ENCODE peak calls at places on chromosomes 16 and 17, in six cellular contexts. One of them, this sample, is unnamed.

GRCh38 chr17:76685846-76686245 is 24.9 kb downstream of the MXRA7 start:
- DNase-seq in esophagus muscularis mucosa: no peak
- DNase-seq in H1: no peak
- DNase-seq in adrenal gland: peak
- DNase-seq in sigmoid colon: no peak
- DNase-seq in heart left ventricle: no peak
- DNase-seq in this sample: no peak

GRCh38 chr17:62737513-62737912 is 70.6 kb downstream of the MARCHF10 start:
- DNase-seq in esophagus muscularis mucosa: no peak
- DNase-seq in H1: no peak
- DNase-seq in adrenal gland: no peak
- DNase-seq in sigmoid colon: no peak
- DNase-seq in heart left ventricle: no peak
- DNase-seq in this sample: no peak

GRCh38 chr17:16463341-16464000 is 28.5 kb downstream of the LRRC75A start:
- DNase-seq in esophagus muscularis mucosa: no peak
- DNase-seq in H1: no peak
- DNase-seq in adrenal gland: peak
- DNase-seq in sigmoid colon: no peak
- DNase-seq in heart left ventricle: peak
- DNase-seq in this sample: no peak

GRCh38 chr17:69716571-69716970 is 302.1 kb downstream of the MAP2K6 start:
- DNase-seq in esophagus muscularis mucosa: no peak
- DNase-seq in H1: no peak
- DNase-seq in adrenal gland: no peak
- DNase-seq in sigmoid colon: no peak
- DNase-seq in heart left ventricle: no peak
- DNase-seq in this sample: no peak

GRCh38 chr17:63347475-63347874 is 98.6 kb downstream of the CYB561 start:
- DNase-seq in esophagus muscularis mucosa: no peak
- DNase-seq in H1: no peak
- DNase-seq in adrenal gland: no peak
- DNase-seq in sigmoid colon: no peak
- DNase-seq in heart left ventricle: no peak
- DNase-seq in this sample: no peak

GRCh38 chr16:88735616-88736015 is 29.3 kb downstream of the CTU2 start:
- DNase-seq in esophagus muscularis mucosa: no peak
- DNase-seq in H1: no peak
- DNase-seq in adrenal gland: no peak
- DNase-seq in sigmoid colon: no peak
- DNase-seq in heart left ventricle: no peak
- DNase-seq in this sample: no peak

GRCh38 chr17:13933597-13934276 is 135.6 kb upstream of the COX10 start:
- DNase-seq in esophagus muscularis mucosa: no peak
- DNase-seq in H1: no peak
- DNase-seq in adrenal gland: no peak
- DNase-seq in sigmoid colon: no peak
- DNase-seq in heart left ventricle: no peak
- DNase-seq in this sample: no peak

GRCh38 chr17:73591278-73592078 is 52.8 kb downstream of the SDK2 start:
- DNase-seq in esophagus muscularis mucosa: no peak
- DNase-seq in H1: no peak
- DNase-seq in adrenal gland: no peak
- DNase-seq in sigmoid colon: no peak
- DNase-seq in heart left ventricle: no peak
- DNase-seq in this sample: no peak

GRCh38 chr17:44467108-44467507 is 36.1 kb downstream of the GPATCH8 start:
- DNase-seq in esophagus muscularis mucosa: no peak
- DNase-seq in H1: no peak
- DNase-seq in adrenal gland: no peak
- DNase-seq in sigmoid colon: no peak
- DNase-seq in heart left ventricle: no peak
- DNase-seq in this sample: no peak

GRCh38 chr16:89369266-89369895 is 121.0 kb downstream of the ANKRD11 start:
- DNase-seq in esophagus muscularis mucosa: no peak
- DNase-seq in H1: no peak
- DNase-seq in adrenal gland: no peak
- DNase-seq in sigmoid colon: no peak
- DNase-seq in heart left ventricle: no peak
- DNase-seq in this sample: no peak

GRCh38 chr16:57299009-57299718 is 14.7 kb upstream of the PLLP start:
- DNase-seq in esophagus muscularis mucosa: no peak
- DNase-seq in H1: peak
- DNase-seq in adrenal gland: peak
- DNase-seq in sigmoid colon: peak
- DNase-seq in heart left ventricle: peak
- DNase-seq in this sample: no peak

GRCh38 chr17:19447085-19447583 is 36.1 kb downstream of the RNF112 start:
- DNase-seq in esophagus muscularis mucosa: peak
- DNase-seq in H1: peak
- DNase-seq in adrenal gland: peak
- DNase-seq in sigmoid colon: peak
- DNase-seq in heart left ventricle: peak
- DNase-seq in this sample: peak

GRCh38 chr17:44451832-44452231 is 51.4 kb downstream of the GPATCH8 start:
- DNase-seq in esophagus muscularis mucosa: no peak
- DNase-seq in H1: no peak
- DNase-seq in adrenal gland: no peak
- DNase-seq in sigmoid colon: no peak
- DNase-seq in heart left ventricle: no peak
- DNase-seq in this sample: no peak

GRCh38 chr16:85173981-85174751 is 61.9 kb upstream of the CIBAR2 start:
- DNase-seq in esophagus muscularis mucosa: no peak
- DNase-seq in H1: no peak
- DNase-seq in adrenal gland: peak
- DNase-seq in sigmoid colon: peak
- DNase-seq in heart left ventricle: no peak
- DNase-seq in this sample: no peak

GRCh38 chr16:2027024-2028010 is 615 bp downstream of the NHERF2 start:
- DNase-seq in esophagus muscularis mucosa: no peak
- DNase-seq in H1: peak
- DNase-seq in adrenal gland: no peak
- DNase-seq in sigmoid colon: no peak
- DNase-seq in heart left ventricle: peak
- DNase-seq in this sample: no peak

GRCh38 chr16:30692381-30693074 is 6.4 kb upstream of the SRCAP start:
- DNase-seq in esophagus muscularis mucosa: no peak
- DNase-seq in H1: no peak
- DNase-seq in adrenal gland: no peak
- DNase-seq in sigmoid colon: no peak
- DNase-seq in heart left ventricle: no peak
- DNase-seq in this sample: no peak

GRCh38 chr16:30356401-30357084 is 1.4 kb upstream of the CD2BP2 start:
- DNase-seq in esophagus muscularis mucosa: no peak
- DNase-seq in H1: no peak
- DNase-seq in adrenal gland: peak
- DNase-seq in sigmoid colon: no peak
- DNase-seq in heart left ventricle: no peak
- DNase-seq in this sample: no peak

GRCh38 chr17:47427985-47428384 is 102.9 kb upstream of the NPEPPS start:
- DNase-seq in esophagus muscularis mucosa: no peak
- DNase-seq in H1: no peak
- DNase-seq in adrenal gland: no peak
- DNase-seq in sigmoid colon: no peak
- DNase-seq in heart left ventricle: no peak
- DNase-seq in this sample: no peak

GRCh38 chr17:21376585-21376834 is 353 bp downstream of the KCNJ12 start:
- DNase-seq in esophagus muscularis mucosa: no peak
- DNase-seq in H1: no peak
- DNase-seq in adrenal gland: no peak
- DNase-seq in sigmoid colon: no peak
- DNase-seq in heart left ventricle: no peak
- DNase-seq in this sample: no peak

GRCh38 chr16:23248261-23249194 is 53.6 kb upstream of the SCNN1B start:
- DNase-seq in esophagus muscularis mucosa: no peak
- DNase-seq in H1: no peak
- DNase-seq in adrenal gland: no peak
- DNase-seq in sigmoid colon: no peak
- DNase-seq in heart left ventricle: no peak
- DNase-seq in this sample: no peak

GRCh38 chr17:50163846-50164696 is 1.7 kb upstream of the SGCA start:
- DNase-seq in esophagus muscularis mucosa: no peak
- DNase-seq in H1: no peak
- DNase-seq in adrenal gland: no peak
- DNase-seq in sigmoid colon: no peak
- DNase-seq in heart left ventricle: peak
- DNase-seq in this sample: peak

GRCh38 chr17:1591474-1592090 is 29.0 kb upstream of the PITPNA start:
- DNase-seq in esophagus muscularis mucosa: no peak
- DNase-seq in H1: no peak
- DNase-seq in adrenal gland: no peak
- DNase-seq in sigmoid colon: no peak
- DNase-seq in heart left ventricle: no peak
- DNase-seq in this sample: no peak

GRCh38 chr17:1649844-1650409 is at the start of gene RILP:
- DNase-seq in esophagus muscularis mucosa: peak
- DNase-seq in H1: peak
- DNase-seq in adrenal gland: peak
- DNase-seq in sigmoid colon: peak
- DNase-seq in heart left ventricle: peak
- DNase-seq in this sample: peak

GRCh38 chr17:41739661-41740352 is 5.4 kb upstream of the HAP1 start:
- DNase-seq in esophagus muscularis mucosa: no peak
- DNase-seq in H1: no peak
- DNase-seq in adrenal gland: no peak
- DNase-seq in sigmoid colon: no peak
- DNase-seq in heart left ventricle: no peak
- DNase-seq in this sample: no peak

GRCh38 chr16:57251352-57251751 is 6.3 kb downstream of the ARL2BP start:
- DNase-seq in esophagus muscularis mucosa: no peak
- DNase-seq in H1: no peak
- DNase-seq in adrenal gland: no peak
- DNase-seq in sigmoid colon: no peak
- DNase-seq in heart left ventricle: no peak
- DNase-seq in this sample: no peak

GRCh38 chr17:39212200-39212810 is 12.2 kb downstream of the RPL19 start:
- DNase-seq in esophagus muscularis mucosa: no peak
- DNase-seq in H1: no peak
- DNase-seq in adrenal gland: no peak
- DNase-seq in sigmoid colon: no peak
- DNase-seq in heart left ventricle: no peak
- DNase-seq in this sample: no peak

GRCh38 chr17:68035131-68035522 is 408 bp upstream of the KPNA2 start:
- DNase-seq in esophagus muscularis mucosa: no peak
- DNase-seq in H1: peak
- DNase-seq in adrenal gland: peak
- DNase-seq in sigmoid colon: peak
- DNase-seq in heart left ventricle: peak
- DNase-seq in this sample: peak

GRCh38 chr17:80092959-80093358 is 8.4 kb upstream of the GAA start:
- DNase-seq in esophagus muscularis mucosa: no peak
- DNase-seq in H1: no peak
- DNase-seq in adrenal gland: no peak
- DNase-seq in sigmoid colon: peak
- DNase-seq in heart left ventricle: no peak
- DNase-seq in this sample: no peak

GRCh38 chr17:75587718-75588545 is at the start of gene MYO15B:
- DNase-seq in esophagus muscularis mucosa: no peak
- DNase-seq in H1: peak
- DNase-seq in adrenal gland: peak
- DNase-seq in sigmoid colon: peak
- DNase-seq in heart left ventricle: peak
- DNase-seq in this sample: peak

GRCh38 chr17:1087381-1088241 is 90.7 kb downstream of the TIMM22 start:
- DNase-seq in esophagus muscularis mucosa: no peak
- DNase-seq in H1: peak
- DNase-seq in adrenal gland: peak
- DNase-seq in sigmoid colon: peak
- DNase-seq in heart left ventricle: peak
- DNase-seq in this sample: peak

GRCh38 chr16:62597874-62598273 is 561.6 kb upstream of the CDH8 start:
- DNase-seq in esophagus muscularis mucosa: no peak
- DNase-seq in H1: no peak
- DNase-seq in adrenal gland: no peak
- DNase-seq in sigmoid colon: no peak
- DNase-seq in heart left ventricle: no peak
- DNase-seq in this sample: no peak

GRCh38 chr17:69430488-69430887 is 16.0 kb downstream of the MAP2K6 start:
- DNase-seq in esophagus muscularis mucosa: no peak
- DNase-seq in H1: no peak
- DNase-seq in adrenal gland: no peak
- DNase-seq in sigmoid colon: no peak
- DNase-seq in heart left ventricle: no peak
- DNase-seq in this sample: no peak

GRCh38 chr17:81700353-81701287 is 2.5 kb upstream of the MRPL12 start:
- DNase-seq in esophagus muscularis mucosa: no peak
- DNase-seq in H1: no peak
- DNase-seq in adrenal gland: no peak
- DNase-seq in sigmoid colon: no peak
- DNase-seq in heart left ventricle: no peak
- DNase-seq in this sample: no peak
- TF ChIP-seq POLR2A in esophagus muscularis mucosa: no peak
- TF ChIP-seq POLR2A in H1: no peak
- TF ChIP-seq POLR2A in adrenal gland: no peak
- TF ChIP-seq POLR2A in sigmoid colon: no peak
- TF ChIP-seq POLR2A in heart left ventricle: no peak
- TF ChIP-seq POLR2A in this sample: no peak

GRCh38 chr16:24497405-24497804 is 42.0 kb upstream of the RBBP6 start:
- DNase-seq in esophagus muscularis mucosa: no peak
- DNase-seq in H1: no peak
- DNase-seq in adrenal gland: no peak
- DNase-seq in sigmoid colon: no peak
- DNase-seq in heart left ventricle: no peak
- DNase-seq in this sample: no peak

GRCh38 chr16:24504467-24505345 is 34.7 kb upstream of the RBBP6 start:
- DNase-seq in esophagus muscularis mucosa: no peak
- DNase-seq in H1: peak
- DNase-seq in adrenal gland: peak
- DNase-seq in sigmoid colon: peak
- DNase-seq in heart left ventricle: peak
- DNase-seq in this sample: no peak

GRCh38 chr16:24493859-24494258 is 45.5 kb upstream of the RBBP6 start:
- DNase-seq in esophagus muscularis mucosa: no peak
- DNase-seq in H1: no peak
- DNase-seq in adrenal gland: no peak
- DNase-seq in sigmoid colon: no peak
- DNase-seq in heart left ventricle: no peak
- DNase-seq in this sample: no peak

GRCh38 chr16:24499193-24499814 is 40.1 kb upstream of the RBBP6 start:
- DNase-seq in esophagus muscularis mucosa: no peak
- DNase-seq in H1: peak
- DNase-seq in adrenal gland: peak
- DNase-seq in sigmoid colon: no peak
- DNase-seq in heart left ventricle: no peak
- DNase-seq in this sample: no peak
- TF ChIP-seq CTCF in esophagus muscularis mucosa: no peak
- TF ChIP-seq CTCF in H1: peak
- TF ChIP-seq CTCF in adrenal gland: no peak
- TF ChIP-seq CTCF in sigmoid colon: no peak
- TF ChIP-seq CTCF in heart left ventricle: peak
- TF ChIP-seq CTCF in this sample: no peak

GRCh38 chr17:29214215-29215146 is 32.2 kb upstream of the CRYBA1 start:
- DNase-seq in esophagus muscularis mucosa: no peak
- DNase-seq in H1: no peak
- DNase-seq in adrenal gland: no peak
- DNase-seq in sigmoid colon: no peak
- DNase-seq in heart left ventricle: no peak
- DNase-seq in this sample: no peak
- TF ChIP-seq POLR2A in esophagus muscularis mucosa: no peak
- TF ChIP-seq POLR2A in H1: no peak
- TF ChIP-seq POLR2A in adrenal gland: no peak
- TF ChIP-seq POLR2A in sigmoid colon: no peak
- TF ChIP-seq POLR2A in heart left ventricle: no peak
- TF ChIP-seq POLR2A in this sample: no peak

GRCh38 chr17:45768000-45768399 is 16.1 kb upstream of the CRHR1 start:
- DNase-seq in esophagus muscularis mucosa: no peak
- DNase-seq in H1: no peak
- DNase-seq in adrenal gland: no peak
- DNase-seq in sigmoid colon: no peak
- DNase-seq in heart left ventricle: no peak
- DNase-seq in this sample: no peak
- TF ChIP-seq CTCF in esophagus muscularis mucosa: no peak
- TF ChIP-seq CTCF in H1: peak
- TF ChIP-seq CTCF in adrenal gland: no peak
- TF ChIP-seq CTCF in sigmoid colon: no peak
- TF ChIP-seq CTCF in heart left ventricle: no peak
- TF ChIP-seq CTCF in this sample: no peak

This sample was measured in gastrocnemius medialis.